ENCODE peak calls at places on chromosomes 12 and 14, in six cellular contexts. O is astrocyte, Q is dorsolateral prefrontal cortex, L is endodermal cell, G is AG09309, W is mesothelial cell of epicardium. M is an unnamed sample.

GRCh38 chr12:70919597-70920035 is 922 bp downstream of the PTPRR start:
- DNase-seq in O (peak), Q (no peak), L (peak), G (no peak), W (no peak), M (peak)

GRCh38 chr12:49942921-49943662 is 7.4 kb upstream of the AQP2 start:
- DNase-seq in O (no peak), Q (peak), L (peak), G (no peak), W (no peak), M (no peak)

GRCh38 chr12:9796346-9796745 is 30.9 kb upstream of the KLRF1 start:
- DNase-seq in O (no peak), Q (no peak), L (no peak), G (no peak), W (no peak), M (no peak)

GRCh38 chr14:50768220-50768619 is 62.7 kb downstream of the NIN start:
- DNase-seq in O (no peak), Q (no peak), L (no peak), G (no peak), W (no peak), M (no peak)

GRCh38 chr12:80641936-80642335 is 65.5 kb upstream of the MYF6 start:
- DNase-seq in O (no peak), Q (no peak), L (no peak), G (no peak), W (no peak), M (no peak)

GRCh38 chr14:101442451-101442850 is 118.8 kb upstream of the DIO3 start:
- DNase-seq in O (peak), Q (no peak), L (peak), G (no peak), W (no peak), M (no peak)

GRCh38 chr14:66425402-66425801 is 60.8 kb upstream of the CCDC196 start:
- DNase-seq in O (no peak), Q (no peak), L (no peak), G (no peak), W (no peak), M (no peak)

GRCh38 chr14:72256055-72256454 is 323.8 kb downstream of the RGS6 start:
- DNase-seq in O (peak), Q (no peak), L (no peak), G (no peak), W (no peak), M (no peak)

GRCh38 chr12:47967461-47968430 is 4.3 kb downstream of the TMEM106C start:
- DNase-seq in O (no peak), Q (no peak), L (no peak), G (no peak), W (no peak), M (no peak)

GRCh38 chr14:61512026-61512425 is 183.3 kb upstream of the HIF1A start:
- DNase-seq in O (no peak), Q (no peak), L (no peak), G (no peak), W (no peak), M (no peak)

GRCh38 chr14:101186544-101186943 is 283.0 kb upstream of the RTL1 start:
- DNase-seq in O (no peak), Q (no peak), L (no peak), G (no peak), W (peak), M (no peak)

GRCh38 chr14:33791971-33792370 is 158.9 kb downstream of the EGLN3 start:
- DNase-seq in O (no peak), Q (no peak), L (no peak), G (no peak), W (no peak), M (peak)

GRCh38 chr12:2999265-2999841 is 40.2 kb downstream of the TEAD4 start:
- DNase-seq in O (no peak), Q (no peak), L (peak), G (no peak), W (no peak), M (peak)

GRCh38 chr12:126346087-126346486 is 1280.9 kb downstream of the AACS start:
- DNase-seq in O (no peak), Q (no peak), L (no peak), G (no peak), W (no peak), M (no peak)

GRCh38 chr12:28543021-28543890 is 353.0 kb downstream of the CCDC91 start:
- DNase-seq in O (no peak), Q (no peak), L (no peak), G (no peak), W (no peak), M (no peak)

GRCh38 chr14:75422169-75422568 is 5.7 kb upstream of the JDP2 start:
- DNase-seq in O (peak), Q (no peak), L (no peak), G (peak), W (no peak), M (no peak)

GRCh38 chr12:19885092-19885813 is 446.0 kb downstream of the AEBP2 start:
- DNase-seq in O (peak), Q (no peak), L (no peak), G (no peak), W (no peak), M (no peak)

GRCh38 chr14:32761381-32761968 is 177.2 kb upstream of the NPAS3 start:
- DNase-seq in O (peak), Q (no peak), L (no peak), G (no peak), W (no peak), M (peak)

GRCh38 chr14:87952307-87953094 is 40.5 kb downstream of the GALC start:
- DNase-seq in O (no peak), Q (no peak), L (no peak), G (no peak), W (no peak), M (no peak)

DNA sequence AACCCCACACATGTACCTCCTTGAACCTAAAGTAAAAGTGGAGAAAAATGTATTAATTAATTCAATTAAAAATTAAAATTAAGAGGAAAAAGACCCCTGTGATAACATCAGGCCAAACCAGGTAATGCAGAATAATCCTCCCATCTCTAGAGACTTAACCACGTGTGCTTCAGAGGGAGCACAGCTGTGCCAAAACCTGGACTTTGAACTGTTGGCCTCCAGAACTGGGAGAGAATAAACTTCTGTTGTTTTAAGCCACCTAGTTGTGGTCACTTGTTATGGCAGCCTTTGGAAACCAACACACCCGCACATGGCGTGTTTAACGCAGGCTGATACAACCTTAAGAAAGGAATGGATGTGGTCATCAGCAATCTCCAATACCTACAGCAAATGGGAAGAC is 23.8 kb downstream of the OAS2 start:
- DNase-seq in O (no peak), Q (no peak), L (no peak), G (no peak), W (no peak), M (no peak)
- TF ChIP-seq CTCF in O (no peak), Q (no peak), L (peak), G (no peak), W (no peak), M (no peak)

GRCh38 chr12:57272337-57273151 is 21.6 kb upstream of the STAC3 start:
- DNase-seq in O (peak), Q (peak), L (peak), G (no peak), W (no peak), M (no peak)

GRCh38 chr12:57266681-57267080 is 15.7 kb upstream of the STAC3 start:
- DNase-seq in O (no peak), Q (no peak), L (no peak), G (no peak), W (no peak), M (no peak)

GRCh38 chr12:57268264-57268663 is 17.3 kb upstream of the STAC3 start:
- DNase-seq in O (no peak), Q (no peak), L (no peak), G (no peak), W (no peak), M (no peak)

GRCh38 chr12:57273516-57273915 is 22.5 kb upstream of the STAC3 start:
- DNase-seq in O (no peak), Q (no peak), L (no peak), G (no peak), W (no peak), M (no peak)

DNA sequence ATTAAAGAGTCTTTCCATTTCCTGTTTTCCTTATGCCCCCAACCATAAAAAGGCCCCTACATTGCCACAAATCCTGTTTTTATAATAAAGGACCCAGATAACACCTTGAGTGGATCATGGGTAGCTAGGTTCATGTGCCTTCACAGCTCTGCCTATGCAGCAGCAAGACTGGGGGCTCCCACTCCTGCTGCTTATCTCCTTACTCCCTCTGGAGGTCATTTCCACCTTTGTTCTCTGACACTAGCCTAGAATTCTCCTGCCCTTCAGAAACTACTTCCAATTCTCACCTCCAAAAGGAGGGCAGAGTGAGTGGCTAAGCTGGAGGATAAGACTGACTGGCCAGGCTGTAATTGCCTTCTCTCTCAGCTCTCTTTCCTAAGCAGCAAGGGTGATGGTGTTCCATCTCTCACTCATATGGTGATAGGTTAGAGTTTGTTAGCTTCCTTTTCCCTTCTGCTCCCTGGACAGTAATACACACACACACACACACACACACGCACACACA is 20.0 kb upstream of the STAC3 start:
- DNase-seq in O (no peak), Q (no peak), L (peak), G (no peak), W (no peak), M (no peak)
- TF ChIP-seq CTCF in O (no peak), Q (no peak), L (peak), G (no peak), W (no peak), M (no peak)

GRCh38 chr12:68067762-68068376 is 78.6 kb downstream of the IFNG-AS1 start:
- DNase-seq in O (no peak), Q (no peak), L (peak), G (no peak), W (no peak), M (no peak)
- TF ChIP-seq CTCF in O (peak), Q (no peak), L (peak), G (peak), W (no peak), M (peak)

GRCh38 chr14:36655054-36655381 is 6.6 kb upstream of the PAX9 start:
- DNase-seq in O (no peak), Q (no peak), L (peak), G (no peak), W (no peak), M (peak)

GRCh38 chr14:36655571-36655962 is 6.1 kb upstream of the PAX9 start:
- DNase-seq in O (no peak), Q (no peak), L (no peak), G (no peak), W (no peak), M (peak)

GRCh38 chr14:36657409-36658090 is 4.1 kb upstream of the PAX9 start:
- DNase-seq in O (no peak), Q (no peak), L (peak), G (no peak), W (no peak), M (peak)

GRCh38 chr14:36656769-36657408 is 4.8 kb upstream of the PAX9 start:
- DNase-seq in O (no peak), Q (no peak), L (no peak), G (no peak), W (no peak), M (peak)

DNA sequence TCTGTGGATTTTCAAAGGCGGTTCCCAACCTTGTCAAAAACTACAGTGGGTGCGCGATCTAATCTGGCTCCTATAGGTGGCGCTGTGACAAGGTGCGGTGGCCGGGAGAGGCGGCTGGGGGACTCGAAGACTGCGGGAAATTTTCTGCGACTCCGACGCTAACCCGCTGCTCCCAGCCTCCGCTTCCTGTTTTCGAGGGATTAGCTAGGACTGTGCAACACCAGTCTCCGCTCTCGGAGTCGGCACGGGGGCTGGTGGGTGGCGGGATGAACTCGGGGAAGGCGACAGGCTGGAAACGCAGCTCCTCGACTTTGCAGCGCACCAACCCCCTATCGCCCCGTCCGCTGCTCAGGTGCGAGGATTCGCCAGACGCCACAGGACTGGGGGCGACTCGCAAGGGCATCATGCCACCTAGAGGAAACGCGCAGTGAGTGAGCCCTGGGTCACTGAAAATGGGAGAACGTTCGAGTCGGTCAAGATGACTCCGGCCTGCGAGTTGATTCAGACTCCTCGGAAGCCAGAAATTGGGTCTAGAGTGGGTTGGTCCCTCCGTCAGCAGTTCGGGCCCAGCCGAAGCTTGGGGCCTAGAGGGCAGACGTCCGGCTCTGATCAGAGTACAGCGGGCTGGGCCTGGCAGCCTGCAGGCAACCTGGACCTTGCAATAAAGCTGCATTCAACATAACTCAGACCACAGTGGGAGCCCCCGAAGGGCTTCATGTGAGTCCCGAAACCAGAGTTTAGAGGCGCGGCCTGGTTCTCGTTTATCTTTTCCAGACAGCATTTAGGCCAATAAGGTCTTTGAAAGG is 5.5 kb upstream of the PAX9 start:
- DNase-seq in O (no peak), Q (no peak), L (peak), G (no peak), W (peak), M (peak)
- TF ChIP-seq CTCF in O (peak), Q (no peak), L (peak), G (peak), W (peak), M (peak)

GRCh38 chr14:46580941-46581671 is 70.5 kb downstream of the RPL10L start:
- DNase-seq in O (peak), Q (no peak), L (peak), G (no peak), W (no peak), M (peak)
- TF ChIP-seq CTCF in O (peak), Q (peak), L (peak), G (no peak), W (peak), M (peak)

GRCh38 chr12:52361553-52361952 is 5.7 kb downstream of the KRT85 start:
- DNase-seq in O (no peak), Q (no peak), L (no peak), G (no peak), W (no peak), M (no peak)

GRCh38 chr12:52360663-52361271 is 6.5 kb downstream of the KRT85 start:
- DNase-seq in O (no peak), Q (no peak), L (no peak), G (no peak), W (no peak), M (no peak)

GRCh38 chr12:52364061-52364460 is 3.2 kb downstream of the KRT85 start:
- DNase-seq in O (no peak), Q (no peak), L (no peak), G (no peak), W (no peak), M (no peak)

GRCh38 chr12:52363111-52363679 is 4.1 kb downstream of the KRT85 start:
- DNase-seq in O (no peak), Q (no peak), L (no peak), G (no peak), W (no peak), M (no peak)

DNA sequence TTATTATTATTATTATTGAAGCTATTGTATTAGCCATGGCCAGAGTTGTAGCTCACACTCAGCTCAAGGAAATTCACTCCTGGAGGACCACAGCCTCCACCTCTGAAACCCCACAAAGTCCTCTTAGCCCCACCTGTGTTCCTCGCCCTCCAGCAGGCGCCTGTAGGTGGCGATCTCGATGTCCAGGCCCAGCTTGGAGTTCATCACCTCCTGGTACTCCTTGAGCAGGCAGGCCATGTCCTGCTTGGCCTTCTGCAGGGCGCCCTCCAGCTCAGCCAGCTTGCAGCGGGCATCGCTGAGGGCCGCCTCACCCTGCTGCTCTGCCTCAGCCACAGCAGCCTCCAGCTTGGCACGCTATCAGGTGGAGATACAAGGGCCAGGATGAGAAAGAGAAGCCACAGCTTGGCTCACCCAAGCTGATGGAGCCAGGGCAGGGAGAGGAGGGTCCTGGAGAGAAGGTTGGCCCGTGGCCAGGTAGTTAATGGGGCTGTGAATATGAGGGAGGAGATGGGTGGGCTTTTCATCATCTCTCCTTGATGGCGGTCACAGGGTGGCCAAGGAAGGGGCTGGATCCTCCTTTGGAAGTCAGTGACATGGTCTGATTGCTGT is 5.1 kb downstream of the KRT85 start:
- DNase-seq in O (no peak), Q (no peak), L (peak), G (no peak), W (no peak), M (no peak)
- TF ChIP-seq CTCF in O (no peak), Q (no peak), L (peak), G (no peak), W (no peak), M (peak)

GRCh38 chr14:57533214-57533613 is 39.6 kb upstream of the CCDC198 start:
- DNase-seq in O (no peak), Q (no peak), L (peak), G (no peak), W (no peak), M (peak)
- TF ChIP-seq CTCF in O (peak), Q (no peak), L (peak), G (peak), W (no peak), M (peak)

M was measured in neural progenitor cell.